ENCODE peak calls at places on chromosomes 2 and 18, in nine cellular contexts. X is lung; E is activated T-helper 9 cell treated with anti-CD3 and anti-CD28 coated beads, Interleukin-2, amount 50 U/mL, for 16 hours; O is posterior vena cava; W is lower lobe of right lung; H is left ventricle myocardium inferior; N is GM12865; J is NCI-H446 treated with DMSO at 0.1 percent for 48 hours; B is endothelial cell. Q is an unnamed sample.

GRCh38 chr2:210938228-210938627 is 381.8 kb downstream of the CPS1 start:
- DNase-seq in X (no peak), E (no peak), O (no peak), W (no peak), H (no peak), N (no peak), J (no peak), B (no peak), Q (no peak)

GRCh38 chr2:64727013-64727767 is 73.5 kb upstream of the SERTAD2 start:
- DNase-seq in X (no peak), E (no peak), O (no peak), W (no peak), H (no peak), N (peak; percentile 87), J (no peak), B (no peak), Q (no peak)

GRCh38 chr18:6521804-6522418 is 107.2 kb upstream of the L3MBTL4 start:
- DNase-seq in X (no peak), E (no peak), O (no peak), W (no peak), H (no peak), N (peak; percentile 71), J (no peak), B (peak; percentile 55), Q (peak; percentile 28)

GRCh38 chr2:160492401-160493226 is 993 bp downstream of the RBMS1 start:
- DNase-seq in X (peak; percentile 66), E (peak; percentile 42), O (peak; percentile 90), W (peak; percentile 76), H (peak; percentile 80), N (no peak), J (no peak), B (peak; percentile 78), Q (peak; percentile 75)

GRCh38 chr2:231169475-231169874 is 29.0 kb upstream of the ARMC9 start:
- DNase-seq in X (no peak), E (no peak), O (no peak), W (no peak), H (no peak), N (no peak), J (no peak), B (no peak), Q (no peak)

GRCh38 chr2:217650716-217651360 is 352.0 kb downstream of the TNS1 start:
- DNase-seq in X (no peak), E (no peak), O (no peak), W (no peak), H (no peak), N (peak; percentile 58), J (no peak), B (peak; percentile 48), Q (peak; percentile 37)

GRCh38 chr2:208306291-208306690 is 40.2 kb downstream of the PIKFYVE start:
- DNase-seq in X (no peak), E (no peak), O (no peak), W (no peak), H (no peak), N (no peak), J (no peak), B (no peak), Q (peak; percentile 65)

GRCh38 chr2:226031078-226031937 is 631.8 kb downstream of the NYAP2 start:
- DNase-seq in X (peak; percentile 52), E (no peak), O (peak; percentile 86), W (peak; percentile 73), H (peak; percentile 53), N (no peak), J (peak; percentile 39), B (peak; percentile 70), Q (peak; percentile 82)

GRCh38 chr2:11802782-11803191 is 56.4 kb downstream of the LPIN1 start:
- DNase-seq in X (no peak), E (no peak), O (no peak), W (no peak), H (no peak), N (no peak), J (no peak), B (no peak), Q (peak; percentile 48)